ENCODE peak calls at places on chromosomes 6 and 20, in four cellular contexts. U is PC-9; T is naive thymus-derived CD4-positive, alpha-beta T cell; W is OCI-LY7. M is an unnamed sample.

GRCh38 chr6:108651781-108652227 is 91.1 kb downstream of the FOXO3 start:
- DNase-seq in U (no peak), T (no peak), W (no peak), M (no peak)

GRCh38 chr6:25987845-25988244 is 25.2 kb downstream of the TRIM38 start:
- DNase-seq in U (no peak), T (no peak), W (no peak), M (no peak)

GRCh38 chr6:170128811-170129681 is 161.8 kb downstream of the DLL1 start:
- DNase-seq in U (no peak), T (no peak), W (no peak), M (no peak)

GRCh38 chr6:484086-484728 is 92.7 kb downstream of the IRF4 start:
- DNase-seq in U (no peak), T (no peak), W (no peak), M (no peak)

GRCh38 chr20:33276303-33277113 is 6.5 kb upstream of the BPIFB1 start:
- DNase-seq in U (no peak), T (no peak), W (no peak), M (no peak)

GRCh38 chr6:105897131-105897530 is 189.0 kb upstream of the PRDM1 start:
- DNase-seq in U (no peak), T (no peak), W (no peak), M (no peak)

GRCh38 chr20:23136893-23137745 is 51.0 kb upstream of the CD93 start:
- DNase-seq in U (peak; percentile 59), T (no peak), W (no peak), M (no peak)

GRCh38 chr6:156925718-156926607 is 148.8 kb downstream of the ARID1B start:
- DNase-seq in U (no peak), T (no peak), W (no peak), M (no peak)

GRCh38 chr20:51565741-51566140 is 23.2 kb upstream of the NFATC2 start:
- DNase-seq in U (no peak), T (no peak), W (no peak), M (no peak)

GRCh38 chr20:48600470-48600945 is 227.3 kb downstream of the PREX1 start:
- DNase-seq in U (no peak), T (no peak), W (peak; percentile 86), M (peak; percentile 27)

GRCh38 chr6:88908598-88909548 is 54.5 kb downstream of the RNGTT start:
- DNase-seq in U (no peak), T (no peak), W (no peak), M (no peak)

GRCh38 chr20:51763965-51764602 is 4.1 kb downstream of the ATP9A start:
- DNase-seq in U (no peak), T (no peak), W (no peak), M (no peak)

GRCh38 chr6:41288025-41288777 is 1.7 kb upstream of the TREM1 start:
- DNase-seq in U (no peak), T (no peak), W (no peak), M (no peak)

GRCh38 chr6:155412335-155412734 is 43.3 kb downstream of the NOX3 start:
- DNase-seq in U (no peak), T (no peak), W (no peak), M (no peak)

GRCh38 chr6:118894425-118895240 is 681 bp downstream of the ASF1A start:
- DNase-seq in U (peak; percentile 58), T (peak; percentile 80), W (peak; percentile 78), M (peak; percentile 60)

GRCh38 chr20:51043811-51044210 is 20.9 kb upstream of the KCNG1 start:
- DNase-seq in U (no peak), T (no peak), W (no peak), M (no peak)

GRCh38 chr6:167139761-167140160 is 16.9 kb downstream of the CCR6 start:
- DNase-seq in U (no peak), T (no peak), W (peak; percentile 35), M (no peak)

GRCh38 chr6:9128970-9129369 is 693.6 kb upstream of the SLC35B3 start:
- DNase-seq in U (no peak), T (no peak), W (no peak), M (no peak)

GRCh38 chr6:9131201-9131600 is 695.9 kb upstream of the SLC35B3 start:
- DNase-seq in U (no peak), T (no peak), W (no peak), M (no peak)

GRCh38 chr6:9126845-9127560 is 691.7 kb upstream of the SLC35B3 start:
- DNase-seq in U (peak; percentile 46), T (no peak), W (no peak), M (peak; percentile 49)

GRCh38 chr6:9136141-9136865 is 701.0 kb upstream of the SLC35B3 start:
- DNase-seq in U (no peak), T (no peak), W (no peak), M (no peak)

GRCh38 chr6:9131616-9132015 is 696.3 kb upstream of the SLC35B3 start:
- DNase-seq in U (no peak), T (no peak), W (no peak), M (no peak)
- H3K4me3 ChIP-seq in U (no peak overlapping the region), T (no peak overlapping the region), W (no peak overlapping the region), M (no peak overlapping the region)

DNA sequence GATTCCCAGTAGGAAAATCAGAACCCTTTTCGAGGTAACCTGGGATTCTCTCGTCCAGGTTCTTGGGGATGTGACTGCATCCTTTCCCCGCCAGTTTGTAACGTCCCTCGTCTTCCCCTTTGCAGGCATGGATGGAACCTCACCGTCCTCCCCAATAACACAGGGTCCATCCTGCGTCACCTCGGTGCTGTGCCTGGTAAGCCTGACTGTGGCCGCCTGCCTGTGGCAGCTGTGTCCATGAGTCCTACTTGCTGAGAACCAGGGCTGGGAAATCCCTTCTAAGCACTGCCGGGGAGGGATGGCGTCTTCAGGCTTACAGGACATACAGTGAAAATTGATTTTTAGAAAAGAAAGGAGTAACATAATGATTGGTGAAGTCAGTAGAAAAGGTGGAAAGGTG is 155.6 kb downstream of the DTNBP1 start:
- DNase-seq in U (no peak), T (no peak), W (no peak), M (no peak)
- H3K36me3 ChIP-seq in U (no peaks in the 10 kb centered on the region), T (peaks cover 14% of the 10 kb centered on the region), W (peaks cover 13% of the 10 kb centered on the region), M (peaks cover 6% of the 10 kb centered on the region)

GRCh38 chr6:7878401-7878964 is 32.1 kb downstream of the TXNDC5 start:
- DNase-seq in U (no peak), T (no peak), W (no peak), M (no peak)
- H3K4me3 ChIP-seq in U (no peak overlapping the region), T (no peak overlapping the region), W (no peak overlapping the region), M (no peak overlapping the region)

DNA sequence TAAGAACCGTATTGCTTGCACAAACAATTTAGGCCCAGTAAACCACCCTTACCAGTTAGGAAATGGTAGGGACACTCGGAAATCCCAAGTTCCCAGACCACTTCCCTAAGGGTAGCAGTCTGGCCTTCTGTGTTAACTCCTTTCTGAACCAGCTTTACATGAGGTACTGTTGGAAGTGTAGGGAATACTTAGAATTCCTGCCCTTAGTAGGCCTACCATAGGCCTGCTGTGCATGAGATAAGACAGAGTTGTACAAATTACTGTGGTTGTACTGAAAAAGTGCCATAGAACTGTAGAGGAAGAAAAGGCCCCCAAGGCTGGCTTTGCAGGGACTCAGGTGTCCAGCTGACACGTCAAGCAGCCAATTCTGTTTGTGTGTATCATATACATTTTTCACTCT is 11.1 kb downstream of the RPRD1B start:
- DNase-seq in U (no peak), T (no peak), W (no peak), M (no peak)
- H3K36me3 ChIP-seq in U (peaks cover 48% of the 10 kb centered on the region), T (peaks cover 5% of the 10 kb centered on the region), W (peaks cover 97% of the 10 kb centered on the region), M (peaks cover 84% of the 10 kb centered on the region)

GRCh38 chr6:131952886-131953509 is 1.8 kb upstream of the CCN2 start:
- DNase-seq in U (no peak), T (no peak), W (no peak), M (no peak)

GRCh38 chr6:131955876-131956275 is 4.7 kb upstream of the CCN2 start:
- DNase-seq in U (no peak), T (no peak), W (no peak), M (no peak)

GRCh38 chr6:131955192-131955591 is 4.0 kb upstream of the CCN2 start:
- DNase-seq in U (no peak), T (no peak), W (no peak), M (no peak)

GRCh38 chr6:131954099-131954774 is 3.1 kb upstream of the CCN2 start:
- DNase-seq in U (no peak), T (no peak), W (no peak), M (no peak)

GRCh38 chr6:131954775-131955107 is 3.6 kb upstream of the CCN2 start:
- DNase-seq in U (peak; percentile 77), T (no peak), W (no peak), M (peak; percentile 91)
- H3K4me3 ChIP-seq in U (no peak overlapping the region), T (no peak overlapping the region), W (no peak overlapping the region), M (no peak overlapping the region)

GRCh38 chr6:87590417-87590880 is 514 bp downstream of the ORC3 start:
- DNase-seq in U (no peak), T (no peak), W (no peak), M (no peak)
- H3K36me3 ChIP-seq in U (no peaks in the 10 kb centered on the region), T (no peaks in the 10 kb centered on the region), W (peaks cover 57% of the 10 kb centered on the region), M (peaks cover 20% of the 10 kb centered on the region)

M was measured in SJSA1.